ENCODE peak calls at places on chromosomes 7 and 10, in ten cellular contexts. L is stomach; B is HCT116; K is activated CD8-positive, alpha-beta T cell treated with anti-CD3 and anti-CD28 coated beads for 36 hours; R is brain microvascular endothelial cell; E is neural crest cell; O is GM06990; V is suprapubic skin; F is bronchial epithelial cell; H is kidney epithelial cell. P is an unnamed sample.
A peak's percentile ranks its signal among the peaks of the same experiment; 100 is the strongest.

GRCh38 chr10:110192552-110192951 is 14.9 kb upstream of the MXI1 start:
- DNase-seq in H (no peak), V (no peak), F (no peak), O (no peak), L (no peak), R (no peak), E (no peak), B (no peak), K (peak; percentile 69), P (peak; percentile 29)

GRCh38 chr7:35761882-35762720 is 38.8 kb upstream of the SEPTIN7 start:
- DNase-seq in O (no peak), H (no peak), R (peak; percentile 32), F (peak; percentile 49), V (no peak), B (no peak), K (no peak), L (no peak), E (no peak), P (no peak)

GRCh38 chr7:6202117-6202516 is 70.3 kb downstream of the CYTH3 start:
- DNase-seq in F (no peak), V (no peak), R (no peak), H (no peak), L (no peak), B (no peak), E (no peak), K (no peak), O (no peak), P (no peak)

GRCh38 chr7:78905449-78905848 is 548.0 kb downstream of the MAGI2 start:
- DNase-seq in L (no peak), R (no peak), K (no peak), E (no peak), H (no peak), B (no peak), O (no peak), F (no peak), V (no peak), P (no peak)

GRCh38 chr7:40008218-40008815 is 58.3 kb downstream of the CDK13 start:
- DNase-seq in L (no peak), B (no peak), H (peak; percentile 61), O (no peak), R (peak; percentile 6), E (no peak), V (no peak), F (peak; percentile 87), K (no peak), P (no peak)

GRCh38 chr10:55174419-55174818 is 373.4 kb upstream of the PCDH15 start:
- DNase-seq in F (no peak), O (no peak), R (no peak), H (no peak), V (no peak), B (no peak), K (no peak), L (no peak), E (no peak), P (no peak)

GRCh38 chr10:63457576-63457975 is 8.2 kb downstream of the JMJD1C start:
- DNase-seq in F (no peak), H (no peak), K (no peak), E (no peak), V (no peak), O (no peak), L (no peak), R (no peak), B (no peak), P (no peak)

GRCh38 chr7:52684388-52684787 is 351.0 kb upstream of the POM121L12 start:
- DNase-seq in E (no peak), R (no peak), L (no peak), H (no peak), F (no peak), O (no peak), B (no peak), V (no peak), K (no peak), P (no peak)

GRCh38 chr10:51007781-51008180 is 66.5 kb upstream of the PRKG1 start:
- DNase-seq in L (no peak), F (peak; percentile 83), K (no peak), E (no peak), R (peak; percentile 68), V (no peak), O (no peak), H (no peak), B (no peak), P (no peak)

GRCh38 chr7:30788640-30789333 is 17.6 kb downstream of the MINDY4 start:
- DNase-seq in F (no peak), O (no peak), H (no peak), K (no peak), E (no peak), V (no peak), L (no peak), R (no peak), B (no peak), P (peak; percentile 43)

GRCh38 chr10:78212134-78212785 is 178.6 kb downstream of the RPS24 start:
- DNase-seq in L (no peak), F (no peak), H (no peak), E (no peak), B (no peak), K (no peak), O (no peak), R (no peak), V (no peak), P (no peak)

GRCh38 chr7:24318326-24318725 is 34.3 kb downstream of the NPY start:
- DNase-seq in K (no peak), V (no peak), H (no peak), F (no peak), L (no peak), B (peak; percentile 15), R (no peak), O (peak; percentile 19), E (no peak), P (no peak)

GRCh38 chr10:132916421-132916841 is 25.9 kb downstream of the CFAP46 start:
- DNase-seq in F (no peak), O (no peak), K (no peak), H (no peak), V (no peak), L (peak; percentile 71), R (no peak), E (no peak), B (no peak), P (no peak)

GRCh38 chr7:95794917-95795515 is 22.7 kb downstream of the DYNC1I1 start:
- DNase-seq in R (peak; percentile 33), F (peak; percentile 39), L (no peak), V (no peak), K (no peak), H (no peak), B (peak; percentile 43), O (no peak), E (no peak), P (no peak)

GRCh38 chr7:107857541-107857912 is 33.5 kb upstream of the DLD start:
- DNase-seq in O (no peak), K (no peak), B (no peak), F (peak; percentile 8), H (peak; percentile 10), R (peak; percentile 27), L (no peak), E (no peak), V (no peak), P (no peak)

GRCh38 chr7:22192778-22193177 is 164.2 kb downstream of the RAPGEF5 start:
- DNase-seq in E (no peak), F (no peak), H (no peak), R (no peak), V (no peak), L (no peak), O (no peak), K (no peak), B (no peak), P (no peak)

DNA sequence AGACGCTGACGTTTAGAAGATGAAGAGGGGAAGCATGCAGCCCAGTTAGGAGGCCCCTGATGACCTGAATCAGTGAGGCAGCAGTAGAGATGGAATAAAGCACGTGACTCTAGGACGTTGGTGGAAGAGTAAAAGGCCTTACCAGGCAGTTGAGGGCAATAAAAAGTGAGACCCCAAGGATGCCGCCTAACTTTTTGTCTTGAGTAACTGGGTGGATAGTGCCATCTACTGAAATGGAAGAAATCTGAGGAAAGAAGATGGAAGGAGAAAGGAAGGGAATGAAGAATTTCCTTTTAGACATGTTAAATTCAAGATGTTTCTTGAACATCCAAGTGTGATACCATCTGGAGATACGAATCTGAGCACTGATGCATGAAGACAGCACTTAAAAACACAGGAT is 220.0 kb upstream of the LRRN3 start:
- DNase-seq in E (no peak), K (no peak), O (no peak), H (no peak), L (no peak), F (no peak), R (no peak), B (no peak), V (no peak), P (no peak)
- TF ChIP-seq CTCF in E (no peak), K (no peak), O (no peak), H (no peak), L (no peak), F (no peak), R (no peak), B (no peak), V (no peak), P (no peak)

DNA sequence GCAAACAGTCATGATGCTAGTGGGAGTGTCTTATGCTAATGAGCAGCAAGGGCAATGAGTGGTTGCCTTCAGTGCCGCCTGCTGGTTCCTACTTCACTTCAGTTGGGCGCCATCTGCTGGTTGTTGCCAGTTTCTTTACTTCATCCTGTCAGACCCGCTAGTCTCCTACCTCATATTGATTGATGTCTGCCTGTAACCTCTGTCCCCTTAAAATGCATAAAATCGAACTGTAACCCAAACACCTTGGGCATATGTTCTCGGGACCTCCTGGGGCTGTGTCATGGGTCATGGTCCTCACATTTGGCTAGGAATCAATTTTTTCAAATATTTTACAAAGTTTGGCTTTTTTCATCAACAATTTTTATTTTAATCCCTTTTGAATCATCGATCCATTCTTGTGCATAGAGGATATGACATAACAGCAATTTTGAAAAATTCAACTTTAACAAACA is 62.8 kb upstream of the C7orf33 start:
- DNase-seq in R (peak; percentile 92), H (peak; percentile 43), L (peak; percentile 81), E (peak; percentile 70), O (peak; percentile 45), V (peak; percentile 75), F (peak; percentile 85), B (peak; percentile 88), K (peak; percentile 96), P (no peak)
- TF ChIP-seq CTCF in R (peak; percentile 83), H (peak; percentile 87), L (peak; percentile 52), E (peak; percentile 65), O (peak; percentile 90), V (peak; percentile 63), F (peak; percentile 89), B (peak; percentile 99), K (peak; percentile 80), P (peak; percentile 75)

GRCh38 chr7:132654150-132654549 is 77.9 kb upstream of the PLXNA4 start:
- DNase-seq in K (peak; percentile 33), R (no peak), B (peak; percentile 4), O (no peak), V (no peak), H (no peak), L (no peak), E (no peak), F (no peak), P (no peak)
- TF ChIP-seq CTCF in K (peak; percentile 35), R (peak; percentile 65), B (peak; percentile 6), O (peak; percentile 62), V (peak; percentile 21), H (peak; percentile 28), L (no peak), E (peak; percentile 51), F (peak; percentile 2), P (peak; percentile 70)

DNA sequence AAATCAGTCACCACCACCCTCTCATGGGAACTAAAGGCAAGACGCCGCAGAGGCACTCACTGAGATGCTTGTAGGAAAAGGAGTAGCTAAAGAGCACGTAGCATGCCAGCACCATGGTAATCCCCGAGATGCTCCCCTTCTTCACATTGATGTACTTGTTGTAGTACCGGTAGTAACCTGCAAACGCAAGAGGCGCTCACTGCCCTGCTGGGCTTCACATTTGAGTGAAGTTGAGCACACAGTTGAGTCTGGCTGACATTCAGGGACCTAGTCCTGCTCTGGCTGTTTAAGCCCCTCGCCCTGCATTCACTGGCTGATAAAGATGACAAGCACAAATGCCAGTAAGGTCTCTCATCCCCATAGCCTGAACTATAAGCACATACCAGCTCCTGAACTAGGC is 6.9 kb downstream of the ATP5MF start:
- DNase-seq in K (peak; percentile 62), O (no peak), R (no peak), L (no peak), F (peak; percentile 20), H (no peak), B (no peak), V (no peak), E (no peak), P (no peak)
- TF ChIP-seq CTCF in K (peak; percentile 48), O (peak; percentile 53), R (peak; percentile 58), L (no peak), F (peak; percentile 46), H (peak; percentile 46), B (no peak), V (peak; percentile 25), E (peak; percentile 55), P (peak; percentile 64)

P was measured in type B pancreatic cell.